ENCODE peak calls at places on chromosomes 1 and 21, in nine cellular contexts. F is NCI-H2081; N is colonic mucosa; H is activated CD8-positive, alpha-beta memory T cell treated with anti-CD3 and anti-CD28 coated beads for 24 hours; G is cardiac muscle cell; B is Daoy; Z is stimulated activated CD4-positive, alpha-beta T cell treated with anti-CD3 and anti-CD28 coated beads, Interleukin-15, amount 100 ng/mL, for 1 hour; S is left lung; J is CD4-positive, alpha-beta T cell. T is an unnamed sample.

GRCh38 chr1:64004451-64004850 is 199.0 kb upstream of the UBE2U start:
- DNase-seq in F (no peak), N (no peak), H (no peak), G (no peak), B (peak), Z (no peak), S (no peak), J (no peak), T (peak)

GRCh38 chr1:199422206-199422605 is 605.3 kb upstream of the NR5A2 start:
- DNase-seq in F (no peak), N (no peak), H (no peak), G (peak), B (peak), Z (no peak), S (no peak), J (no peak), T (peak)

GRCh38 chr1:33378976-33379375 is 51.9 kb downstream of the PHC2 start:
- DNase-seq in F (no peak), N (no peak), H (no peak), G (peak), B (no peak), Z (no peak), S (no peak), J (no peak), T (no peak)

GRCh38 chr1:94481473-94481933 is 60.1 kb downstream of the F3 start:
- DNase-seq in F (peak), N (peak), H (peak), G (peak), B (peak), Z (no peak), S (peak), J (no peak), T (peak)

GRCh38 chr1:170927955-170928850 is 7.1 kb upstream of the MROH9 start:
- DNase-seq in F (no peak), N (no peak), H (no peak), G (no peak), B (no peak), Z (no peak), S (no peak), J (no peak), T (no peak)

GRCh38 chr1:25699501-25700089 is 83.0 kb downstream of the MAN1C1 start:
- DNase-seq in F (no peak), N (no peak), H (no peak), G (peak), B (no peak), Z (no peak), S (no peak), J (no peak), T (no peak)

GRCh38 chr1:3618904-3619671 is 5.7 kb upstream of the TPRG1L start:
- DNase-seq in F (peak), N (peak), H (peak), G (peak), B (peak), Z (peak), S (peak), J (peak), T (peak)

GRCh38 chr1:206739411-206740076 is 31.0 kb upstream of the IL19 start:
- DNase-seq in F (no peak), N (no peak), H (peak), G (no peak), B (no peak), Z (no peak), S (no peak), J (no peak), T (no peak)

GRCh38 chr1:10979483-10979920 is 33.0 kb upstream of the TARDBP start:
- DNase-seq in F (no peak), N (no peak), H (no peak), G (no peak), B (peak), Z (no peak), S (no peak), J (no peak), T (peak)

GRCh38 chr21:39562791-39563770 is 49.7 kb upstream of the B3GALT5 start:
- DNase-seq in F (peak), N (no peak), H (no peak), G (no peak), B (no peak), Z (no peak), S (no peak), J (no peak), T (no peak)

GRCh38 chr1:12465126-12465525 is 152.9 kb downstream of the DHRS3 start:
- DNase-seq in F (no peak), N (no peak), H (no peak), G (no peak), B (no peak), Z (no peak), S (no peak), J (no peak), T (no peak)

GRCh38 chr1:66704177-66704880 is 47.9 kb upstream of the DYNLT5 start:
- DNase-seq in F (no peak), N (no peak), H (no peak), G (no peak), B (no peak), Z (no peak), S (no peak), J (no peak), T (no peak)

GRCh38 chr21:43734830-43735229 is 15.9 kb downstream of the PDXK start:
- DNase-seq in F (no peak), N (no peak), H (no peak), G (no peak), B (peak), Z (no peak), S (peak), J (no peak), T (peak)

GRCh38 chr1:91613594-91613993 is 112.9 kb downstream of the CDC7 start:
- DNase-seq in F (no peak), N (peak), H (no peak), G (no peak), B (peak), Z (no peak), S (no peak), J (no peak), T (no peak)

GRCh38 chr1:153945795-153946621 is 510 bp downstream of the DENND4B start:
- DNase-seq in F (peak), N (peak), H (peak), G (peak), B (peak), Z (peak), S (peak), J (peak), T (peak)

GRCh38 chr1:111792249-111792648 is 36.5 kb downstream of the DDX20 start:
- DNase-seq in F (no peak), N (no peak), H (no peak), G (no peak), B (no peak), Z (no peak), S (no peak), J (no peak), T (no peak)

GRCh38 chr1:40357625-40358024 is 15.9 kb upstream of the SMAP2 start:
- DNase-seq in F (no peak), N (no peak), H (no peak), G (no peak), B (no peak), Z (no peak), S (no peak), J (no peak), T (no peak)

GRCh38 chr1:38297246-38297645 is 250.7 kb upstream of the POU3F1 start:
- DNase-seq in F (no peak), N (no peak), H (no peak), G (no peak), B (no peak), Z (no peak), S (no peak), J (no peak), T (no peak)

GRCh38 chr1:225879521-225880209 is 2.5 kb downstream of the TMEM63A start:
- DNase-seq in F (no peak), N (peak), H (no peak), G (no peak), B (no peak), Z (no peak), S (no peak), J (peak), T (no peak)

GRCh38 chr1:149849246-149849946 is 50.0 kb upstream of the BOLA1 start:
- DNase-seq in F (no peak), N (peak), H (no peak), G (peak), B (no peak), Z (no peak), S (no peak), J (no peak), T (peak)

GRCh38 chr1:2194319-2194897 is at the start of gene FAAP20:
- DNase-seq in F (peak), N (no peak), H (no peak), G (peak), B (peak), Z (peak), S (no peak), J (peak), T (peak)

GRCh38 chr1:47805826-47806450 is 191.2 kb downstream of the TRABD2B start:
- DNase-seq in F (peak), N (no peak), H (no peak), G (no peak), B (no peak), Z (no peak), S (no peak), J (no peak), T (no peak)

GRCh38 chr1:11529763-11530730 is 51.1 kb downstream of the DISP3 start:
- DNase-seq in F (no peak), N (no peak), H (no peak), G (no peak), B (no peak), Z (no peak), S (no peak), J (no peak), T (no peak)

GRCh38 chr1:2189459-2190425 is 4.8 kb downstream of the FAAP20 start:
- DNase-seq in F (peak), N (peak), H (peak), G (peak), B (peak), Z (peak), S (peak), J (peak), T (peak)

GRCh38 chr1:169363046-169363756 is 4.4 kb downstream of the NME7 start:
- DNase-seq in F (no peak), N (no peak), H (no peak), G (no peak), B (peak), Z (no peak), S (no peak), J (no peak), T (peak)

GRCh38 chr1:58539553-58539952 is 7.0 kb downstream of the OMA1 start:
- DNase-seq in F (no peak), N (no peak), H (no peak), G (no peak), B (no peak), Z (no peak), S (no peak), J (no peak), T (no peak)

GRCh38 chr1:230976825-230977747 is 1.6 kb downstream of the TTC13 start:
- DNase-seq in F (no peak), N (peak), H (no peak), G (no peak), B (no peak), Z (no peak), S (no peak), J (peak), T (no peak)

GRCh38 chr1:117589531-117589930 is 16.3 kb upstream of the TENT5C start:
- DNase-seq in F (no peak), N (peak), H (no peak), G (no peak), B (no peak), Z (no peak), S (no peak), J (no peak), T (no peak)

GRCh38 chr1:27366113-27366410 is 699 bp downstream of the MAP3K6 start:
- DNase-seq in F (no peak), N (peak), H (peak), G (peak), B (peak), Z (no peak), S (peak), J (peak), T (peak)

GRCh38 chr1:203476223-203476622 is 617 bp downstream of the PRELP start:
- DNase-seq in F (no peak), N (no peak), H (no peak), G (no peak), B (no peak), Z (no peak), S (no peak), J (no peak), T (no peak)

T was measured in astrocyte of the hippocampus.